ENCODE peak calls at places on chromosomes 11 and 22, in ten cellular contexts. One of them, this sample, is unnamed.
A peak's percentile ranks its signal among the peaks of the same experiment; 100 is the strongest.

GRCh38 chr11:33861366-33861765 is 30.5 kb downstream of the LMO2 start:
- DNase-seq in progenitor cell of endocrine pancreas: no peak
- DNase-seq in spleen: no peak
- DNase-seq in NCI-H2107: no peak
- DNase-seq in cardiac muscle cell: no peak
- DNase-seq in astrocyte of the spinal cord: no peak
- DNase-seq in right atrium auricular region: no peak
- DNase-seq in stimulated activated naive B cell treated with anti-CD40 and anti-IgM and Interleukin-4, amounts not matched to agents 10 μg/mL and 1 μg/mL and 100 μg/mL, for 72 hours: no peak
- DNase-seq in hypothalamus: no peak
- DNase-seq in left lung: no peak
- DNase-seq in this sample: no peak

GRCh38 chr11:121163658-121164308 is 62.7 kb downstream of the TECTA start:
- DNase-seq in NCI-H2107: no peak
- DNase-seq in left lung: no peak
- DNase-seq in astrocyte of the spinal cord: no peak
- DNase-seq in right atrium auricular region: no peak
- DNase-seq in progenitor cell of endocrine pancreas: no peak
- DNase-seq in spleen: no peak
- DNase-seq in hypothalamus: no peak
- DNase-seq in cardiac muscle cell: no peak
- DNase-seq in stimulated activated naive B cell treated with anti-CD40 and anti-IgM and Interleukin-4, amounts not matched to agents 10 μg/mL and 1 μg/mL and 100 μg/mL, for 72 hours: no peak
- DNase-seq in this sample: peak; percentile 28

GRCh38 chr22:32852346-32853251 is 51.1 kb downstream of the TIMP3 start:
- DNase-seq in astrocyte of the spinal cord: peak; percentile 57
- DNase-seq in hypothalamus: no peak
- DNase-seq in right atrium auricular region: peak; percentile 80
- DNase-seq in NCI-H2107: no peak
- DNase-seq in progenitor cell of endocrine pancreas: no peak
- DNase-seq in left lung: no peak
- DNase-seq in stimulated activated naive B cell treated with anti-CD40 and anti-IgM and Interleukin-4, amounts not matched to agents 10 μg/mL and 1 μg/mL and 100 μg/mL, for 72 hours: no peak
- DNase-seq in cardiac muscle cell: peak; percentile 40
- DNase-seq in spleen: no peak
- DNase-seq in this sample: no peak

GRCh38 chr11:36249271-36249670 is 40.0 kb downstream of the COMMD9 start:
- DNase-seq in stimulated activated naive B cell treated with anti-CD40 and anti-IgM and Interleukin-4, amounts not matched to agents 10 μg/mL and 1 μg/mL and 100 μg/mL, for 72 hours: no peak
- DNase-seq in left lung: no peak
- DNase-seq in cardiac muscle cell: no peak
- DNase-seq in astrocyte of the spinal cord: peak; percentile 80
- DNase-seq in hypothalamus: no peak
- DNase-seq in NCI-H2107: no peak
- DNase-seq in spleen: no peak
- DNase-seq in progenitor cell of endocrine pancreas: no peak
- DNase-seq in right atrium auricular region: no peak
- DNase-seq in this sample: no peak

GRCh38 chr11:118148877-118149276 is 3.7 kb downstream of the SCN4B start:
- DNase-seq in NCI-H2107: no peak
- DNase-seq in left lung: no peak
- DNase-seq in cardiac muscle cell: no peak
- DNase-seq in spleen: no peak
- DNase-seq in progenitor cell of endocrine pancreas: no peak
- DNase-seq in right atrium auricular region: no peak
- DNase-seq in astrocyte of the spinal cord: no peak
- DNase-seq in hypothalamus: no peak
- DNase-seq in stimulated activated naive B cell treated with anti-CD40 and anti-IgM and Interleukin-4, amounts not matched to agents 10 μg/mL and 1 μg/mL and 100 μg/mL, for 72 hours: no peak
- DNase-seq in this sample: no peak

GRCh38 chr11:119337581-119338317 is 2.9 kb downstream of the C1QTNF5 start:
- DNase-seq in stimulated activated naive B cell treated with anti-CD40 and anti-IgM and Interleukin-4, amounts not matched to agents 10 μg/mL and 1 μg/mL and 100 μg/mL, for 72 hours: no peak
- DNase-seq in NCI-H2107: no peak
- DNase-seq in cardiac muscle cell: peak; percentile 33
- DNase-seq in spleen: peak; percentile 66
- DNase-seq in left lung: peak; percentile 48
- DNase-seq in progenitor cell of endocrine pancreas: no peak
- DNase-seq in right atrium auricular region: no peak
- DNase-seq in astrocyte of the spinal cord: peak; percentile 74
- DNase-seq in hypothalamus: no peak
- DNase-seq in this sample: no peak

GRCh38 chr22:41780714-41781507 is 19.6 kb upstream of the CCDC134 start:
- DNase-seq in right atrium auricular region: peak; percentile 69
- DNase-seq in NCI-H2107: no peak
- DNase-seq in cardiac muscle cell: peak; percentile 36
- DNase-seq in astrocyte of the spinal cord: peak; percentile 8
- DNase-seq in hypothalamus: no peak
- DNase-seq in left lung: peak; percentile 83
- DNase-seq in progenitor cell of endocrine pancreas: no peak
- DNase-seq in stimulated activated naive B cell treated with anti-CD40 and anti-IgM and Interleukin-4, amounts not matched to agents 10 μg/mL and 1 μg/mL and 100 μg/mL, for 72 hours: peak; percentile 90
- DNase-seq in spleen: peak; percentile 97
- DNase-seq in this sample: no peak

GRCh38 chr11:134338068-134338467 is 6.3 kb downstream of the GLB1L2 start:
- DNase-seq in NCI-H2107: no peak
- DNase-seq in astrocyte of the spinal cord: no peak
- DNase-seq in stimulated activated naive B cell treated with anti-CD40 and anti-IgM and Interleukin-4, amounts not matched to agents 10 μg/mL and 1 μg/mL and 100 μg/mL, for 72 hours: no peak
- DNase-seq in progenitor cell of endocrine pancreas: no peak
- DNase-seq in left lung: no peak
- DNase-seq in cardiac muscle cell: no peak
- DNase-seq in hypothalamus: no peak
- DNase-seq in spleen: no peak
- DNase-seq in right atrium auricular region: no peak
- DNase-seq in this sample: no peak

GRCh38 chr11:122167100-122167499 is 51.1 kb upstream of the BLID start:
- DNase-seq in astrocyte of the spinal cord: peak; percentile 76
- DNase-seq in spleen: no peak
- DNase-seq in left lung: no peak
- DNase-seq in hypothalamus: no peak
- DNase-seq in progenitor cell of endocrine pancreas: no peak
- DNase-seq in cardiac muscle cell: no peak
- DNase-seq in stimulated activated naive B cell treated with anti-CD40 and anti-IgM and Interleukin-4, amounts not matched to agents 10 μg/mL and 1 μg/mL and 100 μg/mL, for 72 hours: no peak
- DNase-seq in right atrium auricular region: no peak
- DNase-seq in NCI-H2107: no peak
- DNase-seq in this sample: peak; percentile 30

GRCh38 chr11:122046846-122047245 is 69.2 kb downstream of the BLID start:
- DNase-seq in progenitor cell of endocrine pancreas: no peak
- DNase-seq in spleen: no peak
- DNase-seq in NCI-H2107: no peak
- DNase-seq in hypothalamus: no peak
- DNase-seq in astrocyte of the spinal cord: peak; percentile 69
- DNase-seq in cardiac muscle cell: no peak
- DNase-seq in right atrium auricular region: no peak
- DNase-seq in left lung: no peak
- DNase-seq in stimulated activated naive B cell treated with anti-CD40 and anti-IgM and Interleukin-4, amounts not matched to agents 10 μg/mL and 1 μg/mL and 100 μg/mL, for 72 hours: no peak
- DNase-seq in this sample: no peak

GRCh38 chr11:79309402-79309801 is 131.4 kb downstream of the TENM4 start:
- DNase-seq in right atrium auricular region: no peak
- DNase-seq in progenitor cell of endocrine pancreas: no peak
- DNase-seq in hypothalamus: no peak
- DNase-seq in stimulated activated naive B cell treated with anti-CD40 and anti-IgM and Interleukin-4, amounts not matched to agents 10 μg/mL and 1 μg/mL and 100 μg/mL, for 72 hours: no peak
- DNase-seq in NCI-H2107: no peak
- DNase-seq in astrocyte of the spinal cord: no peak
- DNase-seq in cardiac muscle cell: no peak
- DNase-seq in left lung: no peak
- DNase-seq in spleen: no peak
- DNase-seq in this sample: no peak

GRCh38 chr11:1198766-1199688 is 23.8 kb upstream of the MUC5B start:
- DNase-seq in right atrium auricular region: no peak
- DNase-seq in left lung: peak; percentile 14
- DNase-seq in astrocyte of the spinal cord: no peak
- DNase-seq in progenitor cell of endocrine pancreas: peak; percentile 9
- DNase-seq in hypothalamus: no peak
- DNase-seq in cardiac muscle cell: no peak
- DNase-seq in NCI-H2107: no peak
- DNase-seq in spleen: peak; percentile 72
- DNase-seq in stimulated activated naive B cell treated with anti-CD40 and anti-IgM and Interleukin-4, amounts not matched to agents 10 μg/mL and 1 μg/mL and 100 μg/mL, for 72 hours: no peak
- DNase-seq in this sample: no peak

GRCh38 chr11:85941380-85941973 is 86.3 kb downstream of the CCDC83 start:
- DNase-seq in left lung: no peak
- DNase-seq in progenitor cell of endocrine pancreas: no peak
- DNase-seq in cardiac muscle cell: peak; percentile 72
- DNase-seq in astrocyte of the spinal cord: peak; percentile 68
- DNase-seq in stimulated activated naive B cell treated with anti-CD40 and anti-IgM and Interleukin-4, amounts not matched to agents 10 μg/mL and 1 μg/mL and 100 μg/mL, for 72 hours: no peak
- DNase-seq in right atrium auricular region: peak; percentile 80
- DNase-seq in NCI-H2107: peak; percentile 32
- DNase-seq in spleen: no peak
- DNase-seq in hypothalamus: peak; percentile 4
- DNase-seq in this sample: no peak

GRCh38 chr11:63890368-63890767 is 26.6 kb downstream of the RCOR2 start:
- DNase-seq in stimulated activated naive B cell treated with anti-CD40 and anti-IgM and Interleukin-4, amounts not matched to agents 10 μg/mL and 1 μg/mL and 100 μg/mL, for 72 hours: no peak
- DNase-seq in NCI-H2107: no peak
- DNase-seq in right atrium auricular region: no peak
- DNase-seq in spleen: no peak
- DNase-seq in astrocyte of the spinal cord: no peak
- DNase-seq in hypothalamus: no peak
- DNase-seq in cardiac muscle cell: no peak
- DNase-seq in left lung: no peak
- DNase-seq in progenitor cell of endocrine pancreas: no peak
- DNase-seq in this sample: no peak

GRCh38 chr22:26743149-26743548 is 85.8 kb downstream of the MIAT start:
- DNase-seq in progenitor cell of endocrine pancreas: no peak
- DNase-seq in cardiac muscle cell: no peak
- DNase-seq in spleen: no peak
- DNase-seq in hypothalamus: no peak
- DNase-seq in NCI-H2107: no peak
- DNase-seq in left lung: no peak
- DNase-seq in astrocyte of the spinal cord: no peak
- DNase-seq in right atrium auricular region: no peak
- DNase-seq in stimulated activated naive B cell treated with anti-CD40 and anti-IgM and Interleukin-4, amounts not matched to agents 10 μg/mL and 1 μg/mL and 100 μg/mL, for 72 hours: no peak
- DNase-seq in this sample: no peak

GRCh38 chr22:40412441-40412840 is 42.0 kb downstream of the SGSM3 start:
- DNase-seq in left lung: peak; percentile 14
- DNase-seq in progenitor cell of endocrine pancreas: no peak
- DNase-seq in right atrium auricular region: no peak
- DNase-seq in cardiac muscle cell: no peak
- DNase-seq in NCI-H2107: no peak
- DNase-seq in spleen: peak; percentile 48
- DNase-seq in hypothalamus: no peak
- DNase-seq in stimulated activated naive B cell treated with anti-CD40 and anti-IgM and Interleukin-4, amounts not matched to agents 10 μg/mL and 1 μg/mL and 100 μg/mL, for 72 hours: no peak
- DNase-seq in astrocyte of the spinal cord: no peak
- DNase-seq in this sample: no peak

GRCh38 chr22:41513391-41513790 is 30.9 kb downstream of the POLR3H start:
- DNase-seq in cardiac muscle cell: no peak
- DNase-seq in right atrium auricular region: no peak
- DNase-seq in NCI-H2107: no peak
- DNase-seq in progenitor cell of endocrine pancreas: no peak
- DNase-seq in left lung: no peak
- DNase-seq in hypothalamus: no peak
- DNase-seq in spleen: no peak
- DNase-seq in astrocyte of the spinal cord: no peak
- DNase-seq in stimulated activated naive B cell treated with anti-CD40 and anti-IgM and Interleukin-4, amounts not matched to agents 10 μg/mL and 1 μg/mL and 100 μg/mL, for 72 hours: no peak
- DNase-seq in this sample: no peak

GRCh38 chr11:75403037-75403436 is 3.7 kb downstream of the RPS3 start:
- DNase-seq in hypothalamus: no peak
- DNase-seq in NCI-H2107: no peak
- DNase-seq in right atrium auricular region: no peak
- DNase-seq in cardiac muscle cell: no peak
- DNase-seq in left lung: no peak
- DNase-seq in stimulated activated naive B cell treated with anti-CD40 and anti-IgM and Interleukin-4, amounts not matched to agents 10 μg/mL and 1 μg/mL and 100 μg/mL, for 72 hours: no peak
- DNase-seq in astrocyte of the spinal cord: no peak
- DNase-seq in spleen: no peak
- DNase-seq in progenitor cell of endocrine pancreas: no peak
- DNase-seq in this sample: no peak

GRCh38 chr11:44972746-44973435 is 22.2 kb upstream of the TP53I11 start:
- DNase-seq in hypothalamus: no peak
- DNase-seq in spleen: no peak
- DNase-seq in right atrium auricular region: no peak
- DNase-seq in astrocyte of the spinal cord: no peak
- DNase-seq in progenitor cell of endocrine pancreas: no peak
- DNase-seq in NCI-H2107: no peak
- DNase-seq in cardiac muscle cell: no peak
- DNase-seq in stimulated activated naive B cell treated with anti-CD40 and anti-IgM and Interleukin-4, amounts not matched to agents 10 μg/mL and 1 μg/mL and 100 μg/mL, for 72 hours: no peak
- DNase-seq in left lung: no peak
- DNase-seq in this sample: no peak

GRCh38 chr11:20444537-20444936 is 57.0 kb downstream of the PRMT3 start:
- DNase-seq in progenitor cell of endocrine pancreas: no peak
- DNase-seq in hypothalamus: no peak
- DNase-seq in spleen: no peak
- DNase-seq in cardiac muscle cell: no peak
- DNase-seq in left lung: no peak
- DNase-seq in stimulated activated naive B cell treated with anti-CD40 and anti-IgM and Interleukin-4, amounts not matched to agents 10 μg/mL and 1 μg/mL and 100 μg/mL, for 72 hours: no peak
- DNase-seq in right atrium auricular region: no peak
- DNase-seq in astrocyte of the spinal cord: no peak
- DNase-seq in NCI-H2107: no peak
- DNase-seq in this sample: no peak

GRCh38 chr11:119691701-119692546 is 37.1 kb downstream of the NECTIN1 start:
- DNase-seq in right atrium auricular region: no peak
- DNase-seq in spleen: no peak
- DNase-seq in cardiac muscle cell: no peak
- DNase-seq in left lung: no peak
- DNase-seq in hypothalamus: no peak
- DNase-seq in stimulated activated naive B cell treated with anti-CD40 and anti-IgM and Interleukin-4, amounts not matched to agents 10 μg/mL and 1 μg/mL and 100 μg/mL, for 72 hours: no peak
- DNase-seq in NCI-H2107: no peak
- DNase-seq in progenitor cell of endocrine pancreas: no peak
- DNase-seq in astrocyte of the spinal cord: no peak
- DNase-seq in this sample: no peak

GRCh38 chr22:41947181-41948080 is 479 bp upstream of the CENPM start:
- DNase-seq in spleen: no peak
- DNase-seq in left lung: no peak
- DNase-seq in progenitor cell of endocrine pancreas: no peak
- DNase-seq in NCI-H2107: no peak
- DNase-seq in cardiac muscle cell: no peak
- DNase-seq in hypothalamus: no peak
- DNase-seq in right atrium auricular region: no peak
- DNase-seq in stimulated activated naive B cell treated with anti-CD40 and anti-IgM and Interleukin-4, amounts not matched to agents 10 μg/mL and 1 μg/mL and 100 μg/mL, for 72 hours: no peak
- DNase-seq in astrocyte of the spinal cord: no peak
- DNase-seq in this sample: no peak

GRCh38 chr22:37164535-37164887 is 14.8 kb upstream of the IL2RB start:
- DNase-seq in left lung: no peak
- DNase-seq in stimulated activated naive B cell treated with anti-CD40 and anti-IgM and Interleukin-4, amounts not matched to agents 10 μg/mL and 1 μg/mL and 100 μg/mL, for 72 hours: no peak
- DNase-seq in cardiac muscle cell: no peak
- DNase-seq in progenitor cell of endocrine pancreas: no peak
- DNase-seq in hypothalamus: no peak
- DNase-seq in astrocyte of the spinal cord: no peak
- DNase-seq in NCI-H2107: no peak
- DNase-seq in right atrium auricular region: no peak
- DNase-seq in spleen: no peak
- DNase-seq in this sample: no peak

GRCh38 chr11:28250192-28250591 is 142.0 kb downstream of the METTL15 start:
- DNase-seq in spleen: no peak
- DNase-seq in cardiac muscle cell: no peak
- DNase-seq in astrocyte of the spinal cord: no peak
- DNase-seq in stimulated activated naive B cell treated with anti-CD40 and anti-IgM and Interleukin-4, amounts not matched to agents 10 μg/mL and 1 μg/mL and 100 μg/mL, for 72 hours: no peak
- DNase-seq in left lung: no peak
- DNase-seq in NCI-H2107: no peak
- DNase-seq in progenitor cell of endocrine pancreas: no peak
- DNase-seq in hypothalamus: no peak
- DNase-seq in right atrium auricular region: no peak
- DNase-seq in this sample: no peak

GRCh38 chr11:70088735-70089250 is 10.7 kb downstream of the ANO1 start:
- DNase-seq in hypothalamus: no peak
- DNase-seq in progenitor cell of endocrine pancreas: no peak
- DNase-seq in NCI-H2107: no peak
- DNase-seq in stimulated activated naive B cell treated with anti-CD40 and anti-IgM and Interleukin-4, amounts not matched to agents 10 μg/mL and 1 μg/mL and 100 μg/mL, for 72 hours: no peak
- DNase-seq in spleen: no peak
- DNase-seq in left lung: no peak
- DNase-seq in cardiac muscle cell: no peak
- DNase-seq in astrocyte of the spinal cord: no peak
- DNase-seq in right atrium auricular region: no peak
- DNase-seq in this sample: no peak

GRCh38 chr22:28884754-28885375 is 1.5 kb downstream of the ZNRF3 start:
- DNase-seq in NCI-H2107: no peak
- DNase-seq in astrocyte of the spinal cord: no peak
- DNase-seq in right atrium auricular region: no peak
- DNase-seq in left lung: no peak
- DNase-seq in cardiac muscle cell: no peak
- DNase-seq in hypothalamus: no peak
- DNase-seq in progenitor cell of endocrine pancreas: no peak
- DNase-seq in spleen: peak; percentile 59
- DNase-seq in stimulated activated naive B cell treated with anti-CD40 and anti-IgM and Interleukin-4, amounts not matched to agents 10 μg/mL and 1 μg/mL and 100 μg/mL, for 72 hours: no peak
- DNase-seq in this sample: no peak

GRCh38 chr22:38871360-38872171 is 450 bp downstream of the CBX6 start:
- DNase-seq in hypothalamus: no peak
- DNase-seq in cardiac muscle cell: peak; percentile 30
- DNase-seq in progenitor cell of endocrine pancreas: no peak
- DNase-seq in stimulated activated naive B cell treated with anti-CD40 and anti-IgM and Interleukin-4, amounts not matched to agents 10 μg/mL and 1 μg/mL and 100 μg/mL, for 72 hours: no peak
- DNase-seq in left lung: no peak
- DNase-seq in astrocyte of the spinal cord: no peak
- DNase-seq in NCI-H2107: no peak
- DNase-seq in right atrium auricular region: peak; percentile 57
- DNase-seq in spleen: peak; percentile 85
- DNase-seq in this sample: no peak

This sample was measured in LoVo.